ENCODE peak calls at places on chromosome 5, in eight cellular contexts. T, I, E, J, N, U, R and S are unnamed samples.

GRCh38 chr5:2658421-2658820 is 93.1 kb downstream of the IRX2 start:
- DNase-seq in E (no peak), U (no peak), T (no peak), N (no peak), J (no peak), I (no peak), R (no peak), S (no peak)

GRCh38 chr5:6747103-6747502 is 33.9 kb downstream of the TENT4A start:
- DNase-seq in I (no peak), R (no peak), J (no peak), E (no peak), U (no peak), N (no peak), T (no peak), S (no peak)

GRCh38 chr5:114116981-114117380 is 244.9 kb upstream of the KCNN2 start:
- DNase-seq in N (no peak), T (no peak), E (no peak), I (no peak), J (peak; percentile 21), R (no peak), U (no peak), S (no peak)

GRCh38 chr5:38814879-38815278 is 30.9 kb upstream of the OSMR start:
- DNase-seq in T (no peak), E (no peak), J (no peak), R (no peak), N (no peak), I (no peak), U (no peak), S (no peak)

GRCh38 chr5:143636951-143637528 is 174.9 kb upstream of the HMHB1 start:
- DNase-seq in I (no peak), T (peak; percentile 79), N (no peak), U (no peak), E (no peak), J (no peak), R (peak; percentile 23), S (no peak)

GRCh38 chr5:147628054-147628895 is 118.4 kb upstream of the DPYSL3 start:
- DNase-seq in N (peak; percentile 23), U (peak; percentile 31), T (peak; percentile 74), E (peak; percentile 84), R (peak; percentile 40), J (peak; percentile 64), I (peak; percentile 60), S (peak; percentile 62)

GRCh38 chr5:128613111-128613510 is 75.1 kb upstream of the FBN2 start:
- DNase-seq in R (no peak), N (no peak), U (no peak), T (no peak), J (peak; percentile 19), E (no peak), I (no peak), S (no peak)

GRCh38 chr5:13831236-13831810 is 113.2 kb downstream of the DNAH5 start:
- DNase-seq in N (peak; percentile 29), I (no peak), R (no peak), U (no peak), E (no peak), T (peak; percentile 61), J (no peak), S (no peak)

GRCh38 chr5:107869459-107870115 is 198.8 kb upstream of the EFNA5 start:
- DNase-seq in E (peak; percentile 29), I (no peak), U (no peak), T (peak; percentile 61), N (peak; percentile 50), R (peak; percentile 35), J (no peak), S (peak; percentile 32)

GRCh38 chr5:79235222-79235577 is 731 bp upstream of the JMY start:
- DNase-seq in T (peak; percentile 49), E (peak; percentile 39), N (no peak), I (no peak), U (no peak), J (no peak), R (no peak), S (no peak)

GRCh38 chr5:179679014-179679674 is 1.7 kb downstream of the CBY3 start:
- DNase-seq in N (no peak), T (peak; percentile 60), U (peak; percentile 86), R (no peak), E (peak; percentile 36), I (peak; percentile 58), J (peak; percentile 71), S (peak; percentile 36)

GRCh38 chr5:175464414-175465233 is 13.7 kb upstream of the SFXN1 start:
- DNase-seq in E (peak; percentile 73), U (no peak), T (no peak), N (no peak), R (peak; percentile 67), I (no peak), J (peak; percentile 52), S (no peak)

GRCh38 chr5:19880430-19880829 is 107.6 kb downstream of the CDH18 start:
- DNase-seq in N (no peak), T (no peak), R (no peak), U (no peak), I (no peak), J (no peak), E (no peak), S (no peak)

GRCh38 chr5:109062669-109063068 is 315.0 kb downstream of the FER start:
- DNase-seq in N (no peak), J (no peak), E (no peak), T (no peak), R (no peak), U (no peak), I (no peak), S (no peak)

GRCh38 chr5:38463634-38464521 is 92.6 kb downstream of the LIFR start:
- DNase-seq in J (no peak), E (peak; percentile 83), R (peak; percentile 57), N (peak; percentile 59), I (no peak), U (peak; percentile 61), T (peak; percentile 89), S (peak; percentile 67)

GRCh38 chr5:78855026-78855425 is 130.1 kb downstream of the ARSB start:
- DNase-seq in J (no peak), T (no peak), R (no peak), E (no peak), N (no peak), U (no peak), I (no peak), S (no peak)

GRCh38 chr5:159552751-159553150 is 222.5 kb upstream of the IL12B start:
- DNase-seq in U (no peak), E (peak; percentile 17), N (no peak), R (no peak), J (no peak), T (peak; percentile 87), I (no peak), S (no peak)

GRCh38 chr5:60101561-60101960 is 208.0 kb upstream of the PDE4D start:
- DNase-seq in E (no peak), R (no peak), T (peak; percentile 5), J (no peak), U (no peak), N (no peak), I (no peak), S (no peak)

GRCh38 chr5:141041427-141041785 is 9.8 kb upstream of the PCDHB1 start:
- DNase-seq in N (no peak), I (no peak), E (no peak), J (no peak), U (no peak), R (no peak), T (no peak), S (no peak)
- TF ChIP-seq CTCF in N (no peak), I (no peak), E (no peak), J (no peak), U (no peak), R (no peak), T (no peak), S (no peak)

DNA sequence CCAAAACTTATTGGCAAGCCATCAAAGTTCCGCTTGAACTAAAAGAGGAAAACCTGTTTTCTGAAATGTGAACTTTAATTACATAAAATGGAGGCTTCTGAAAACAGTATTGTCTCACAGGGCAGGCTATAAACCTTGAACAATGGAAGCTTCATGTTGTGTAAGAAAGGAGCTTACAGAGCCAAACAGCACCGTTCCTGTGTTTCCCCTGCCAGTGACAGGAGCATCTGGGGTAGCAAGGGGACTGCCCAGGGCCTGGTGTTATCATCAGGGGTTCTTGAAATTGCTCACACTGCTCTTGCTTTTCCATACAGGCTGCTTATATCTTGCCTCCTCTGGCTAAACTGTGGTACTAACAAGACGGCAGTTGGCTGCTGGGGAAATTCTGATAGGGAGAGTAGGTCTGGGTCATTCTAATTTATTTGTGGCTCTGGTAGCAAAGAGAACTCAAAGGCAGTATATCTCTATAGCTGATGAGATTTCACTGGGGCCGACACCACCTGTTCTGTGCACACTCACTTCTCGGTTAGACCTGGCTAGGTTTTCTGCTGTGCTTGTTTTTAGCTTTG is 40.4 kb downstream of the BASP1 start:
- DNase-seq in J (no peak), T (no peak), N (no peak), U (no peak), E (no peak), I (peak; percentile 37), R (no peak), S (no peak)
- H3K4me3 ChIP-seq in J (no peak overlapping the region), T (no peak overlapping the region), N (no peak overlapping the region), U (no peak overlapping the region), E (no peak overlapping the region), I (no peak overlapping the region), R (no peak overlapping the region), S (no peak overlapping the region)

GRCh38 chr5:172717481-172718195 is 53.4 kb downstream of the DUSP1 start:
- DNase-seq in I (no peak), E (no peak), T (no peak), N (no peak), R (no peak), U (peak; percentile 35), J (no peak), S (no peak)

GRCh38 chr5:172716796-172717313 is 54.1 kb downstream of the DUSP1 start:
- DNase-seq in E (peak; percentile 90), I (peak; percentile 76), J (peak; percentile 81), N (peak; percentile 59), R (peak; percentile 75), T (peak; percentile 83), U (peak; percentile 88), S (peak; percentile 61)

GRCh38 chr5:172714491-172715420 is 56.2 kb downstream of the DUSP1 start:
- DNase-seq in T (peak; percentile 61), N (no peak), E (peak; percentile 84), R (peak; percentile 98), J (peak; percentile 82), U (peak; percentile 72), I (peak; percentile 60), S (peak; percentile 32)

GRCh38 chr5:172715421-172715780 is 55.6 kb downstream of the DUSP1 start:
- DNase-seq in R (no peak), N (no peak), T (no peak), U (peak; percentile 17), E (no peak), I (no peak), J (no peak), S (no peak)

GRCh38 chr5:172715931-172716682 is 54.9 kb downstream of the DUSP1 start:
- DNase-seq in U (peak; percentile 35), N (no peak), I (no peak), R (peak; percentile 46), J (no peak), T (no peak), E (no peak), S (no peak)
- TF ChIP-seq CTCF in U (no peak), N (no peak), I (no peak), R (no peak), J (no peak), T (peak; percentile 12), E (no peak), S (no peak)

DNA sequence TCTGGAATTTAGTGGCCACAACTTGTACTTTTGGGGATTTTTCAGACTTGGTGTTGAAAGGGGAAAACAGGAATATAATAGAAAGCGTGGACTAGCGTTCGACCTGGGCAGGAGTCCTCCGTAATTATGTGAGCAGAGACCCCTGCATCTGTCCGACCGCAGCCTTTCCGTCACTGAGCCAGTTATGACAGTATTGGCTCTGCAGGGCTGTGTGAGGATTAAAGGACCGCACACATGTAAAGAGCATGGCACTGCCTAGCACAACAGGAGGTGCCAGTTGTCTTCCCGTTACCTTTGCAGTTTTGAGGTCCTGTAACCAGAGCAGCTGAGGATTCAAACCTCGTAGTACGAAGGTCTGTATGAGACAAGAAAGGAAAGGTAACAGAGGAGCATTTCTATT is 1.2 kb downstream of the B4GALT7 start:
- DNase-seq in R (no peak), I (no peak), E (no peak), J (no peak), T (no peak), N (no peak), U (no peak), S (no peak)
- H3K4me3 ChIP-seq in R (peak overlapping the region; percentile 70), I (peak overlapping the region; percentile 57), E (peak overlapping the region; percentile 96), J (no peak overlapping the region), T (peak overlapping the region; percentile 75), N (peak overlapping the region; percentile 83), U (peak overlapping the region; percentile 69), S (peak overlapping the region; percentile 89)